ENCODE peak calls at places on chromosomes 16 and 17, in six cellular contexts. T is K562, C is HCT116, H is A549, D is GM12878, S is GM23338. R is an unnamed sample.

GRCh38 chr17:77364941-77365583 is 224.3 kb downstream of the SEC14L1 start:
- DNase-seq in S (no peak), H (no peak), T (no peak), D (no peak), C (no peak), R (no peak)

GRCh38 chr17:41107941-41108445 is 2.8 kb downstream of the KRTAP4-9 start:
- DNase-seq in T (no peak), D (no peak), S (no peak), H (no peak), C (no peak), R (no peak)

GRCh38 chr17:37520174-37520573 is 30.5 kb downstream of the DUSP14 start:
- DNase-seq in T (no peak), D (no peak), H (no peak), C (no peak), S (peak), R (no peak)

GRCh38 chr17:79617304-79617703 is 6.5 kb upstream of the RBFOX3 start:
- DNase-seq in T (no peak), C (no peak), D (no peak), S (no peak), H (no peak), R (no peak)

GRCh38 chr17:38591759-38592241 is 14.0 kb downstream of the SRCIN1 start:
- DNase-seq in S (no peak), D (no peak), H (no peak), T (no peak), C (no peak), R (peak)

GRCh38 chr17:79740413-79740812 is 9.7 kb downstream of the ENPP7 start:
- DNase-seq in H (peak), C (no peak), D (no peak), T (no peak), S (no peak), R (peak)

GRCh38 chr16:81487301-81487720 is 42.7 kb downstream of the CMIP start:
- DNase-seq in T (no peak), D (no peak), S (no peak), C (no peak), H (no peak), R (no peak)

GRCh38 chr17:61757168-61757567 is 106.2 kb downstream of the BRIP1 start:
- DNase-seq in T (no peak), D (peak), H (no peak), S (no peak), C (no peak), R (no peak)

GRCh38 chr16:89202422-89203215 is 2.3 kb upstream of the SLC22A31 start:
- DNase-seq in C (no peak), H (no peak), D (no peak), S (peak), T (no peak), R (no peak)

GRCh38 chr16:81073560-81074330 is 3.3 kb downstream of the C16orf46 start:
- DNase-seq in C (no peak), T (no peak), H (no peak), D (no peak), S (peak), R (no peak)

GRCh38 chr17:82257473-82257872 is 16.0 kb downstream of the CSNK1D start:
- DNase-seq in D (no peak), S (peak), T (peak), C (no peak), H (peak), R (peak)

GRCh38 chr17:18314059-18314730 is 599 bp downstream of the TOP3A start:
- DNase-seq in C (no peak), D (no peak), T (no peak), H (no peak), S (no peak), R (no peak)

GRCh38 chr16:9047689-9048301 is 43.6 kb upstream of the HAPSTR1 start:
- DNase-seq in T (peak), D (peak), S (peak), H (peak), C (peak), R (no peak)

GRCh38 chr17:17778308-17779014 is 58.3 kb downstream of the SREBF1 start:
- DNase-seq in D (no peak), C (no peak), H (no peak), T (no peak), S (no peak), R (peak)

GRCh38 chr17:19728114-19728495 is 11.7 kb upstream of the SLC47A2 start:
- DNase-seq in S (no peak), T (no peak), H (peak), D (no peak), C (no peak), R (peak)

GRCh38 chr17:12627776-12628491 is 37.8 kb upstream of the MYOCD start:
- DNase-seq in S (no peak), T (no peak), D (no peak), H (peak), C (no peak), R (no peak)

GRCh38 chr16:83603981-83604570 is 203.7 kb upstream of the HSBP1 start:
- DNase-seq in T (no peak), C (no peak), H (no peak), D (no peak), S (no peak), R (no peak)

GRCh38 chr17:83103938-83104311 is 24.5 kb downstream of the METRNL start:
- DNase-seq in S (no peak), C (no peak), H (no peak), T (no peak), D (no peak), R (no peak)

GRCh38 chr16:14071576-14072271 is 605 bp downstream of the MRTFB start:
- DNase-seq in T (no peak), C (no peak), H (no peak), S (peak), D (no peak), R (no peak)

GRCh38 chr16:11089504-11090124 is 145.2 kb downstream of the CLEC16A start:
- DNase-seq in D (no peak), S (no peak), H (no peak), C (no peak), T (no peak), R (no peak)

GRCh38 chr17:35923609-35924114 is 6.9 kb downstream of the RDM1 start:
- DNase-seq in T (no peak), C (no peak), H (no peak), S (no peak), D (no peak), R (no peak)

GRCh38 chr16:85816159-85816558 is 16.7 kb downstream of the COX4I1 start:
- DNase-seq in D (no peak), C (no peak), S (no peak), H (no peak), T (no peak), R (no peak)

GRCh38 chr17:47720754-47721533 is 12.1 kb upstream of the TBX21 start:
- DNase-seq in D (no peak), S (peak), H (no peak), C (peak), T (no peak), R (peak)

GRCh38 chr17:3960764-3961163 is 3.5 kb downstream of the ATP2A3 start:
- DNase-seq in D (no peak), H (no peak), C (no peak), S (no peak), T (no peak), R (no peak)

GRCh38 chr16:680625-680945 is 375 bp downstream of the STUB1 start:
- DNase-seq in T (no peak), H (no peak), D (no peak), C (no peak), S (no peak), R (no peak)

GRCh38 chr17:40366076-40366860 is 1.7 kb upstream of the GJD3 start:
- DNase-seq in T (peak), S (no peak), H (no peak), C (no peak), D (no peak), R (no peak)

GRCh38 chr17:78343099-78343432 is 16.8 kb downstream of the SOCS3 start:
- DNase-seq in H (no peak), T (no peak), S (peak), D (no peak), C (peak), R (peak)

GRCh38 chr17:79936661-79937434 is 97.6 kb upstream of the CBX4 start:
- DNase-seq in T (no peak), D (no peak), H (no peak), C (no peak), S (no peak), R (no peak)

GRCh38 chr16:85412911-85413520 is 200.1 kb upstream of the GSE1 start:
- DNase-seq in T (no peak), C (no peak), S (no peak), D (no peak), H (no peak), R (no peak)

GRCh38 chr17:41131979-41132378 is 8.0 kb upstream of the KRTAP4-12 start:
- DNase-seq in S (no peak), C (peak), H (peak), D (no peak), T (no peak), R (no peak)

GRCh38 chr17:7440113-7440822 is 956 bp downstream of the FGF11 start:
- DNase-seq in S (peak), H (peak), C (no peak), T (peak), D (no peak), R (peak)

GRCh38 chr17:73841431-73842060 is 197.3 kb upstream of the SDK2 start:
- DNase-seq in D (no peak), H (peak), S (peak), C (no peak), T (no peak), R (peak)

GRCh38 chr17:79984877-79985276 is 50.8 kb downstream of the TBC1D16 start:
- DNase-seq in C (no peak), S (peak), D (no peak), H (no peak), T (no peak), R (no peak)

GRCh38 chr17:72366626-72367025 is 245.8 kb downstream of the SOX9 start:
- DNase-seq in H (no peak), S (no peak), C (no peak), D (no peak), T (no peak), R (no peak)

GRCh38 chr16:68776821-68777485 is 39.9 kb downstream of the CDH1 start:
- DNase-seq in C (no peak), T (no peak), S (no peak), D (peak), H (no peak), R (no peak)
- H3K4me2 ChIP-seq in C (no peak), T (no peak), S (no peak), D (peak), H (no peak), R (no peak)

GRCh38 chr16:74888888-74889287 is 96.0 kb downstream of the WDR59 start:
- DNase-seq in T (no peak), H (no peak), C (no peak), D (no peak), S (no peak), R (no peak)

GRCh38 chr16:74892574-74893461 is 92.1 kb downstream of the WDR59 start:
- DNase-seq in C (no peak), H (no peak), T (no peak), S (no peak), D (peak), R (no peak)

GRCh38 chr16:74887084-74887483 is 97.8 kb downstream of the WDR59 start:
- DNase-seq in D (no peak), S (no peak), T (no peak), C (no peak), H (no peak), R (no peak)

DNA sequence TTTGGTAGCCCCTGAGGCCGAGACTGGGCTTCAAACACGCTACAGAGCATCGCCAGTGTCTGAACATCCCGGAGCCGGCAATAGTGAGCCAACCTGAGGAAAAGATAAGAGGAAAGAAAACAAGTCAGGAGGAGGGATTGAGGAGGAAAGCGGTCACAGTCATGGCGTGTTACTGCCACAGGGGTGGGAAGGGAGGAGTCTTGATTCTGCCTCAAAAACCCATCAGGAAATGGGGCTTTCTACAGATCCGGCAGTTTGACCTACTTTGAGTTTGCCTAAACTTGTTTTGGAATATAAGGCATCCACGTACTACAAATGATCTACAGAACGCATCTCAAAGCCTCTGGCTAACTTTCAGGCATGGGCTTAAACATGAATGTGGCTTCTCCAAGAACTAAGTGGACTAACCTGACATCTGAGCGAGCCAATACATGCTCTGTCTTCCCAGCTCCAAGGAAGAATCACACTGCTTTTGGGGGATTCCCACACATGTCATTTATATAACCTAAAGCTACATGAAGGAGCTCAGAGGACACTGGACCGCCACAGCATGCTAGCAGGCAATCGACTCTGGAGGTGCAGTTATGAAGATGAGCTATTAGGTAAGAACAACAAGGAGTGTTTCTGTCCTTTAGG is 96.6 kb downstream of the WDR59 start:
- DNase-seq in C (no peak), T (no peak), H (no peak), D (no peak), S (no peak), R (no peak)
- TF ChIP-seq REST in C (no peak), T (no peak), H (no peak), D (no peak), S (no peak), R (no peak)

GRCh38 chr17:30573603-30574175 is 96.5 kb downstream of the GOSR1 start:
- DNase-seq in D (no peak), S (no peak), T (no peak), H (no peak), C (no peak), R (no peak)

GRCh38 chr17:30570191-30570590 is 93.0 kb downstream of the GOSR1 start:
- DNase-seq in T (no peak), H (no peak), C (no peak), D (no peak), S (no peak), R (no peak)

GRCh38 chr17:30570596-30571265 is 93.5 kb downstream of the GOSR1 start:
- DNase-seq in C (no peak), S (no peak), T (no peak), H (no peak), D (no peak), R (no peak)

GRCh38 chr17:30567231-30568116 is 90.3 kb downstream of the GOSR1 start:
- DNase-seq in D (no peak), S (no peak), T (no peak), C (no peak), H (no peak), R (no peak)

DNA sequence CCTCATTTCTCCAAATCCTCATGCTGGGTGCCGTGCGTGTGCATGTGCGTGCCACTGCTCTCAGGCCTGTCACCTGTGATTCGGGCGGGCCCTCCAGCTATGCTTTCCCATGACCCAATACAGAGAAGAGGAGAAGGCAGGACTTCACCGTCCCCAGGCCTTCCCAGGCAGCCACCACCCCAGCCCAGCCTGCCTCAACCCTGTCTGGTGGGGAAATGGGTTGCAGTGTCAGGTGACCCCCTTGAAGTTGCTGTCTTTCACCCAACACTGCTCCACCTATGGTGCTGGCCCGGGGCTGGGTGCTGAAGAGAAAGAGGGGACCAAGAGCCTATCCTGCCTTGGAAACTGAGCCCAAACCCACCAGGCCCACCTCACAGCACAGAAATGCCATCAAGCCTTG is 94.7 kb downstream of the GOSR1 start:
- DNase-seq in S (no peak), H (no peak), C (no peak), T (no peak), D (no peak), R (no peak)
- H3K4me2 ChIP-seq in S (no peak), H (no peak), C (no peak), T (no peak), D (no peak), R (no peak)

GRCh38 chr17:58587713-58588117 is 73.3 kb upstream of the MTMR4 start:
- DNase-seq in S (peak), T (peak), H (peak), C (peak), D (no peak), R (peak)
- TF ChIP-seq REST in S (no peak), T (no peak), H (no peak), C (no peak), D (no peak), R (no peak)

GRCh38 chr16:53115047-53115446 is 60.3 kb downstream of the CHD9 start:
- DNase-seq in S (no peak), D (no peak), C (no peak), H (no peak), T (no peak), R (no peak)

GRCh38 chr16:53105565-53105964 is 50.8 kb downstream of the CHD9 start:
- DNase-seq in T (no peak), D (no peak), S (no peak), H (no peak), C (no peak), R (no peak)

GRCh38 chr16:53115773-53116172 is 61.0 kb downstream of the CHD9 start:
- DNase-seq in D (no peak), H (no peak), T (no peak), C (no peak), S (no peak), R (no peak)

GRCh38 chr16:53112015-53112414 is 57.2 kb downstream of the CHD9 start:
- DNase-seq in T (no peak), H (no peak), C (no peak), S (no peak), D (no peak), R (no peak)

DNA sequence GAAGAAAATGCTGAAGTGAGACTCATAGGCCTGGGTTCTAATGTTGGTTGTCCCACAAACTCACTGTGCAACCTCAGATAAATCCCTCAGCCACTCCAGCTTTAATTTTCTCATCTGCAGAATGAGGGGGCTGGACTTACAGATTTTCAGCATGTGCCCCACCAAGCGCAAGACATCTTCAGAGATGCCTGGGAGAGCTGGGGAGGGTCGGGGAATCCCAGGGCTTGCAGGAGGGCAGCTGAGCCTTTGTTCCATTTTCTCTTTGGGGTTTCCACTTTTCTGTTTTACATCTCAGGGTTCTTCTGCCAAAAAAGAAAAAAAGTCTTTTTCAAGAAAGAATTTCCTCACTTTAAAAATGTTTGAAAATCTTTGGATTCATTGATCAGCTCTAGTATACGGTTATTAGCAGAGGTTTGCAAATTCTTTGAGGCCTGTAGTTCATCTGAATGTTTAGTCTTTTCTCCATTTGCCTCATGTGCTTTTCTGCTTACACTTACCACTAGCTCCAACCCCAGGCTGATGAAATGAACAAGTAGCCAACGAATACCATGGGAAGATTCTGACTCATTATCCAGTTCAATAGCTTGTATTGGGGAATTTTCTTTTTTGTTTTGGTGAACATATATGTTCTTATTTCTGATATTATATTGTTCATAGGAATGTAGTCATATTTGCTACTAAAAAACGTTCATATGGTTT is 56.4 kb downstream of the CHD9 start:
- DNase-seq in T (no peak), D (no peak), C (no peak), S (no peak), H (no peak), R (no peak)
- H3K4me2 ChIP-seq in T (no peak), D (peak), C (no peak), S (no peak), H (no peak), R (no peak)

DNA sequence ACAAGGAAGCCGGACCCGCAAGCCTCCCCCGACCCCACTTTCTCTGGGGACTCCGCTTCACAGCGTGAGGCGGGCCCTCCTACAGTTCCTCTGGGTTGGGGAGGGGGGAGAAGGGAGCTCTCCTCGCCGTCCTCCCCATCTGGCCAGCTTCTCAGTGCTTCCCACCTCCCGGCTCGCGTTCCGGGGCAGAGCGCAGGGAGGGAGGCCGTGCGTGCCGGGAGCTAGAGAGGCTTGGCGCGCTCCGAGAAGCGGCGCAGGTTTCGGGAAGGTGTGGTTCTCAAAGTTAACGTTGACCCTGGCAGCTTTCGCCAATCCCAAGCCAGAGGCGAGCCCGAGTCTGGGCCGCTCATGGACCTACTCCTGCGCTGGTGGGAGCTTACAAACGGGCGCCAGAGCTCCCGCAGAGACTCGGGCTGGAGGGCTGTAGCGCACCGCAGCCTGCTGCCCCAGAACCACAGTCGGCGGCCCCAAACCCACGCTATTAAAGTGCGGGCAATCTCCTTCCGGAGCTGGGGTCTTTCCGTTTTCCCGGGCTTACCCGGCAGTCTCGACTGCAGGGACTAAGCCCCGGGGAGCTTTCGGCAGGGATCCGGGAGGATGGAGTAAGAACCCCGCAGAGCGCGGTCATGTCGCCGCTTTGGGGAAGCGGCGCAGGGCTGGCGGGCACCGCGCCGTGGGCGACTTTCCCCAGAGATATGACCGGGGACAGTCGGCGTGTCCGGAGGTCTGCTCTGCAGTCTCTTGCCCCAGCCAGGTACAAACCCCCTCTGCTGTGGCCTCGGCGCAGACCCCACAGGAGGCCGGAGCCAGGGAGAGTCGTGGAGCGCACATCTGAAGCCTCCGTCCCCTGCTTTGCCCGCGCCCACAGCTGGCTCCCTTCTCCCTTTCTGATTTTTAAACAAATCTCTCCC is 797 bp downstream of the CDH11 start:
- DNase-seq in H (peak), T (no peak), C (no peak), S (peak), D (no peak), R (peak)
- TF ChIP-seq REST in H (no peak), T (no peak), C (no peak), S (no peak), D (no peak), R (no peak)

DNA sequence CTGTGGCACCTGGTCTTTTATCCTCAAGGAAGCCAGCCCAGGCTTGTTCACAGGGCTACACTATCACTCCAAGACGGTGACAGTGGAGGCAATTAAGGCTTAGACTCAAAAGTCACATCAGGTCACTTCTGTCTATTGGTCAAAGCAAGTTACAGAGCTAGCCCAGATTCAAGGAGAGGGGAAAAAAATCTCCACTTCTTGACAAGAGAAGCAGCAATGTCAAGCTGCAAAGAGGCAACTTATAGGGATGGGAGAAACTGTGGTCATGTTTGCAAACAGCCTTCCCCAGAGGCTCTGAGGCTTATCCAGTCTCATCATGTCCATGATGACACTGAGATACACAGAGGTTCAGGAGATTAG is 31.6 kb downstream of the SERPINF1 start:
- DNase-seq in S (no peak), T (no peak), D (no peak), C (no peak), H (no peak), R (no peak)
- H3K4me2 ChIP-seq in S (no peak), T (peak), D (no peak), C (no peak), H (no peak), R (no peak)